ENCODE peak calls at places on chromosome 11, in nine cellular contexts. One of them, this sample, is unnamed.

GRCh38 chr11:62394825-62395538 is 23.9 kb upstream of the SCGB1A1 start:
- DNase-seq in heart left ventricle: peak; percentile 81
- DNase-seq in A549: peak; percentile 83
- DNase-seq in Peyer's patch: peak; percentile 84
- DNase-seq in transverse colon: peak; percentile 70
- DNase-seq in breast epithelium: peak; percentile 75
- DNase-seq in body of pancreas: peak; percentile 80
- DNase-seq in IMR-90: peak; percentile 80
- DNase-seq in tibial nerve: peak; percentile 89
- DNase-seq in this sample: peak; percentile 84

GRCh38 chr11:8092587-8093424 is 11.8 kb downstream of the TUB start:
- DNase-seq in heart left ventricle: peak; percentile 64
- DNase-seq in A549: peak; percentile 66
- DNase-seq in Peyer's patch: peak; percentile 79
- DNase-seq in transverse colon: peak; percentile 63
- DNase-seq in breast epithelium: peak; percentile 54
- DNase-seq in body of pancreas: peak; percentile 76
- DNase-seq in IMR-90: peak; percentile 66
- DNase-seq in tibial nerve: peak; percentile 69
- DNase-seq in this sample: peak; percentile 81

GRCh38 chr11:20488352-20488751 is 100.8 kb downstream of the PRMT3 start:
- DNase-seq in heart left ventricle: no peak
- DNase-seq in A549: no peak
- DNase-seq in Peyer's patch: no peak
- DNase-seq in transverse colon: no peak
- DNase-seq in breast epithelium: no peak
- DNase-seq in body of pancreas: no peak
- DNase-seq in IMR-90: no peak
- DNase-seq in tibial nerve: no peak
- DNase-seq in this sample: no peak

GRCh38 chr11:77884186-77884828 is 63.4 kb downstream of the AAMDC start:
- DNase-seq in heart left ventricle: no peak
- DNase-seq in A549: no peak
- DNase-seq in Peyer's patch: no peak
- DNase-seq in transverse colon: no peak
- DNase-seq in breast epithelium: no peak
- DNase-seq in body of pancreas: no peak
- DNase-seq in IMR-90: peak; percentile 85
- DNase-seq in tibial nerve: no peak
- DNase-seq in this sample: peak; percentile 24

GRCh38 chr11:117279711-117280376 is 11.3 kb upstream of the BACE1-AS start:
- DNase-seq in heart left ventricle: no peak
- DNase-seq in A549: no peak
- DNase-seq in Peyer's patch: no peak
- DNase-seq in transverse colon: no peak
- DNase-seq in breast epithelium: no peak
- DNase-seq in body of pancreas: no peak
- DNase-seq in IMR-90: no peak
- DNase-seq in tibial nerve: no peak
- DNase-seq in this sample: no peak

GRCh38 chr11:3169235-3169951 is 4.3 kb upstream of the OSBPL5 start:
- DNase-seq in heart left ventricle: peak; percentile 54
- DNase-seq in A549: peak; percentile 31
- DNase-seq in Peyer's patch: no peak
- DNase-seq in transverse colon: peak; percentile 24
- DNase-seq in breast epithelium: no peak
- DNase-seq in body of pancreas: peak; percentile 60
- DNase-seq in IMR-90: peak; percentile 73
- DNase-seq in tibial nerve: peak; percentile 49
- DNase-seq in this sample: peak; percentile 63

GRCh38 chr11:62858201-62858600 is 18.8 kb upstream of the WDR74 start:
- DNase-seq in heart left ventricle: no peak
- DNase-seq in A549: no peak
- DNase-seq in Peyer's patch: no peak
- DNase-seq in transverse colon: no peak
- DNase-seq in breast epithelium: no peak
- DNase-seq in body of pancreas: no peak
- DNase-seq in IMR-90: no peak
- DNase-seq in tibial nerve: no peak
- DNase-seq in this sample: no peak

GRCh38 chr11:75383246-75383645 is 16.1 kb upstream of the RPS3 start:
- DNase-seq in heart left ventricle: no peak
- DNase-seq in A549: peak; percentile 63
- DNase-seq in Peyer's patch: no peak
- DNase-seq in transverse colon: no peak
- DNase-seq in breast epithelium: peak; percentile 62
- DNase-seq in body of pancreas: no peak
- DNase-seq in IMR-90: no peak
- DNase-seq in tibial nerve: no peak
- DNase-seq in this sample: no peak

GRCh38 chr11:6323291-6323905 is 3.1 kb upstream of the CAVIN3 start:
- DNase-seq in heart left ventricle: no peak
- DNase-seq in A549: no peak
- DNase-seq in Peyer's patch: no peak
- DNase-seq in transverse colon: no peak
- DNase-seq in breast epithelium: no peak
- DNase-seq in body of pancreas: peak; percentile 63
- DNase-seq in IMR-90: no peak
- DNase-seq in tibial nerve: no peak
- DNase-seq in this sample: no peak

GRCh38 chr11:10666556-10666955 is 27.0 kb downstream of the IRAG1 start:
- DNase-seq in heart left ventricle: no peak
- DNase-seq in A549: peak; percentile 34
- DNase-seq in Peyer's patch: no peak
- DNase-seq in transverse colon: no peak
- DNase-seq in breast epithelium: no peak
- DNase-seq in body of pancreas: no peak
- DNase-seq in IMR-90: peak; percentile 74
- DNase-seq in tibial nerve: no peak
- DNase-seq in this sample: no peak

GRCh38 chr11:2881974-2882362 is 3.6 kb downstream of the CDKN1C start:
- DNase-seq in heart left ventricle: no peak
- DNase-seq in A549: no peak
- DNase-seq in Peyer's patch: no peak
- DNase-seq in transverse colon: no peak
- DNase-seq in breast epithelium: no peak
- DNase-seq in body of pancreas: no peak
- DNase-seq in IMR-90: no peak
- DNase-seq in tibial nerve: no peak
- DNase-seq in this sample: no peak

GRCh38 chr11:73327812-73328364 is 19.8 kb downstream of the ARHGEF17 start:
- DNase-seq in heart left ventricle: no peak
- DNase-seq in A549: no peak
- DNase-seq in Peyer's patch: no peak
- DNase-seq in transverse colon: no peak
- DNase-seq in breast epithelium: no peak
- DNase-seq in body of pancreas: no peak
- DNase-seq in IMR-90: no peak
- DNase-seq in tibial nerve: no peak
- DNase-seq in this sample: no peak
- H3K4me1 ChIP-seq in heart left ventricle: peaks cover 96% of the 10 kb centered on the region
- H3K4me1 ChIP-seq in A549: peaks cover 21% of the 10 kb centered on the region
- H3K4me1 ChIP-seq in Peyer's patch: peaks cover 63% of the 10 kb centered on the region
- H3K4me1 ChIP-seq in transverse colon: peaks cover 54% of the 10 kb centered on the region
- H3K4me1 ChIP-seq in breast epithelium: peaks cover 33% of the 10 kb centered on the region
- H3K4me1 ChIP-seq in body of pancreas: peaks cover 29% of the 10 kb centered on the region
- H3K4me1 ChIP-seq in IMR-90: peaks cover 68% of the 10 kb centered on the region
- H3K4me1 ChIP-seq in tibial nerve: peaks cover 95% of the 10 kb centered on the region
- H3K4me1 ChIP-seq in this sample: peaks cover 6% of the 10 kb centered on the region

DNA sequence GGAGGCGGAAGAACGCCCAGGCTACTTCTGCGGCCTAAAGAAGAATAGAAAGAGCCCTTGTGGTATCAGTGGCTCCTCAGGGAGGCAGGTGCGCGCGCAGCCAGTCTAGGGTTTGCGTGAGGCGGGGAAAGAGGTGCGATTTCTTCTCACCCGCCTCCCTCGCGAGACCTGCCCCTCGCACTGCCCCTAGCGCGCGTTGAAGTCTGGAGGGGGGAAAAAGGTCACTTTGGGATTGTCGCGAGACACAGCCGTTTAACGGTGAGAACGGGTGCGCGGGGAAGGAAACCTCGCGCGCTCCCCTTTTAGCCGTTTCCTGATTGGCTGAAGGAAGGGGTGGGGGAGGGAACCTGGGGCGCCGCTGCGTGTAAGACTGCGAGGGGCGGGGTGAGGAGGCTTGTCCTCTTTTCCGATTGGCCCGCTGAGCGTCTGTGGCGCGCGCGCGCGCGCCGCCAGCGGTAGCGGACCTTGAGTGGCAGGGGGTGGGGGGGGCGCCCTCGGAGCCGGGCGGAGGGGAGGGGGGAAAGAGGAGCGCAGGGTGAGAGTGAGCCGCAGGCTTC is at the start of gene ZFP91:
- DNase-seq in heart left ventricle: peak; percentile 99
- DNase-seq in A549: peak; percentile 98
- DNase-seq in Peyer's patch: peak; percentile 99
- DNase-seq in transverse colon: peak; percentile 98
- DNase-seq in breast epithelium: peak; percentile 98
- DNase-seq in body of pancreas: peak; percentile 98
- DNase-seq in IMR-90: peak; percentile 98
- DNase-seq in tibial nerve: peak; percentile 97
- DNase-seq in this sample: peak; percentile 99
- TF ChIP-seq POLR2A in heart left ventricle: no peak
- TF ChIP-seq POLR2A in A549: peak; percentile 64
- TF ChIP-seq POLR2A in Peyer's patch: peak; percentile 74
- TF ChIP-seq POLR2A in transverse colon: peak; percentile 85
- TF ChIP-seq POLR2A in breast epithelium: peak; percentile 81
- TF ChIP-seq POLR2A in body of pancreas: peak; percentile 56
- TF ChIP-seq POLR2A in IMR-90: no peak
- TF ChIP-seq POLR2A in tibial nerve: peak; percentile 81
- TF ChIP-seq POLR2A in this sample: peak; percentile 73

GRCh38 chr11:134098566-134099184 is 29.8 kb downstream of the JAM3 start:
- DNase-seq in heart left ventricle: no peak
- DNase-seq in A549: peak; percentile 19
- DNase-seq in Peyer's patch: no peak
- DNase-seq in transverse colon: no peak
- DNase-seq in breast epithelium: no peak
- DNase-seq in body of pancreas: no peak
- DNase-seq in IMR-90: no peak
- DNase-seq in tibial nerve: no peak
- DNase-seq in this sample: no peak
- TF ChIP-seq CTCF in heart left ventricle: no peak
- TF ChIP-seq CTCF in A549: no peak
- TF ChIP-seq CTCF in Peyer's patch: peak; percentile 21
- TF ChIP-seq CTCF in transverse colon: no peak
- TF ChIP-seq CTCF in breast epithelium: no peak
- TF ChIP-seq CTCF in body of pancreas: peak; percentile 14
- TF ChIP-seq CTCF in IMR-90: no peak
- TF ChIP-seq CTCF in tibial nerve: no peak
- TF ChIP-seq CTCF in this sample: peak; percentile 16

GRCh38 chr11:65440831-65441499 is 18.4 kb downstream of the NEAT1 start:
- DNase-seq in heart left ventricle: peak; percentile 8
- DNase-seq in A549: peak; percentile 38
- DNase-seq in Peyer's patch: no peak
- DNase-seq in transverse colon: no peak
- DNase-seq in breast epithelium: no peak
- DNase-seq in body of pancreas: no peak
- DNase-seq in IMR-90: peak; percentile 43
- DNase-seq in tibial nerve: no peak
- DNase-seq in this sample: peak; percentile 53

GRCh38 chr11:65438257-65439151 is 15.9 kb downstream of the NEAT1 start:
- DNase-seq in heart left ventricle: peak; percentile 3
- DNase-seq in A549: peak; percentile 16
- DNase-seq in Peyer's patch: no peak
- DNase-seq in transverse colon: no peak
- DNase-seq in breast epithelium: no peak
- DNase-seq in body of pancreas: no peak
- DNase-seq in IMR-90: peak; percentile 40
- DNase-seq in tibial nerve: no peak
- DNase-seq in this sample: peak; percentile 21

GRCh38 chr11:65436412-65437032 is 13.9 kb downstream of the NEAT1 start:
- DNase-seq in heart left ventricle: peak; percentile 6
- DNase-seq in A549: no peak
- DNase-seq in Peyer's patch: peak; percentile 47
- DNase-seq in transverse colon: peak; percentile 19
- DNase-seq in breast epithelium: no peak
- DNase-seq in body of pancreas: no peak
- DNase-seq in IMR-90: peak; percentile 49
- DNase-seq in tibial nerve: no peak
- DNase-seq in this sample: peak; percentile 29

GRCh38 chr11:65437436-65438227 is 15.0 kb downstream of the NEAT1 start:
- DNase-seq in heart left ventricle: peak; percentile 10
- DNase-seq in A549: peak; percentile 41
- DNase-seq in Peyer's patch: peak; percentile 45
- DNase-seq in transverse colon: peak; percentile 10
- DNase-seq in breast epithelium: no peak
- DNase-seq in body of pancreas: no peak
- DNase-seq in IMR-90: peak; percentile 41
- DNase-seq in tibial nerve: no peak
- DNase-seq in this sample: peak; percentile 38

GRCh38 chr11:65439331-65440181 is 17.0 kb downstream of the NEAT1 start:
- DNase-seq in heart left ventricle: peak; percentile 4
- DNase-seq in A549: peak; percentile 33
- DNase-seq in Peyer's patch: no peak
- DNase-seq in transverse colon: no peak
- DNase-seq in breast epithelium: no peak
- DNase-seq in body of pancreas: no peak
- DNase-seq in IMR-90: peak; percentile 48
- DNase-seq in tibial nerve: no peak
- DNase-seq in this sample: peak; percentile 52
- H3K4me1 ChIP-seq in heart left ventricle: peaks cover 97% of the 10 kb centered on the region
- H3K4me1 ChIP-seq in A549: peaks cover 94% of the 10 kb centered on the region
- H3K4me1 ChIP-seq in Peyer's patch: peaks cover 28% of the 10 kb centered on the region
- H3K4me1 ChIP-seq in transverse colon: peaks cover 11% of the 10 kb centered on the region
- H3K4me1 ChIP-seq in breast epithelium: peaks cover 24% of the 10 kb centered on the region
- H3K4me1 ChIP-seq in body of pancreas: peaks cover 82% of the 10 kb centered on the region
- H3K4me1 ChIP-seq in IMR-90: peaks cover 3% of the 10 kb centered on the region
- H3K4me1 ChIP-seq in tibial nerve: peaks cover 84% of the 10 kb centered on the region
- H3K4me1 ChIP-seq in this sample: peaks cover 91% of the 10 kb centered on the region

DNA sequence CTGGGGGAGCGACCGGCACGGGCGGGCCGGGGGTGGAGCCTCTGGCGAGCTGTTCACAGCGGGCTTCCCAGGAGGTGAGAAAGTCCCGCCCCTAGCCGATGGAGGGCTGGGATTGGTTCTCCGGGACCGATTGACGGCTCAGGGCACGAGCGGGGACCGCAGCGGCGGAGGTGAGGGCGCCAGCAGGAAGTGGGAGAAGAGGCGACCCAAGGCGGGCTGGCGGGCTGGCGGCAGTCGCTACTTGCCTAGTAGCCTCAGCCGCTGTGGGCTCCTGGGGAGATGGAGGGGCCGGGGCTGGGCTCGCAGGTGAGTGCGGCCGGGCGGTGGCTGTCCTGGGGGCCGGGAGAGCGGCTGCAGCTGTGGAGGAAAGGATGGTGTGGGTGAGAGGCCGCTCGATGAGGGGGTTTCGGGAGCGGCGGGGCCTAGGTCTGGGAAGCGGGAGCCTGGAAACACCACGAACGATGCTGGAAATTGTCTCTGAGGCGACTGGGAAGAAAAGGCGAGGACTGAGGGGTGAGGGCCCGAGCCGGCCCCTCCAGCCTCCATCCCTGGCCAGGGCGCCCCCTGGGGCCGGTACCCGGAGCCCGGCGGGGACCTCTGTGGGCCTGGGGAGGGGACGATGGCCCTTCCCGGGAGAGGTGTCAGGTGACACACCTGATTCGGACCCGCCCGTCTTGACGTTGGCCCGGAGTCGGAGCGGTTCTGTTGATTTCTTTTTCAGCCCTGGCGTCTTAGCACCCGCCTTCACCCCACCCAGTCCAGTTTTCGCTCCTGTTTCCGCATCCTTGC is at the start of gene ZDHHC13:
- DNase-seq in heart left ventricle: peak; percentile 93
- DNase-seq in A549: peak; percentile 91
- DNase-seq in Peyer's patch: peak; percentile 99
- DNase-seq in transverse colon: peak; percentile 98
- DNase-seq in breast epithelium: peak; percentile 92
- DNase-seq in body of pancreas: peak; percentile 96
- DNase-seq in IMR-90: peak; percentile 82
- DNase-seq in tibial nerve: peak; percentile 86
- DNase-seq in this sample: peak; percentile 92
- TF ChIP-seq POLR2A in heart left ventricle: no peak
- TF ChIP-seq POLR2A in A549: peak; percentile 66
- TF ChIP-seq POLR2A in Peyer's patch: peak; percentile 75
- TF ChIP-seq POLR2A in transverse colon: peak; percentile 88
- TF ChIP-seq POLR2A in breast epithelium: peak; percentile 42
- TF ChIP-seq POLR2A in body of pancreas: peak; percentile 72
- TF ChIP-seq POLR2A in IMR-90: peak; percentile 22
- TF ChIP-seq POLR2A in tibial nerve: peak; percentile 11
- TF ChIP-seq POLR2A in this sample: no peak

This sample was measured in adrenal gland.